ENCODE peak calls at places on chromosomes 12 and 14, in seven cellular contexts. One of them, this sample, is unnamed.

GRCh38 chr12:6871052-6871957 is 1.8 kb downstream of the SPSB2 start:
- DNase-seq in effector memory CD4-positive, alpha-beta T cell: no peak
- DNase-seq in fibroblast of lung: no peak
- DNase-seq in OCI-LY7: peak
- DNase-seq in SK-N-MC: no peak
- DNase-seq in pancreas: no peak
- DNase-seq in tibial nerve: no peak
- DNase-seq in this sample: no peak

GRCh38 chr12:46342562-46343033 is 30.0 kb downstream of the SLC38A2 start:
- DNase-seq in effector memory CD4-positive, alpha-beta T cell: no peak
- DNase-seq in fibroblast of lung: peak
- DNase-seq in OCI-LY7: peak
- DNase-seq in SK-N-MC: no peak
- DNase-seq in pancreas: peak
- DNase-seq in tibial nerve: peak
- DNase-seq in this sample: no peak

GRCh38 chr12:61853945-61854344 is 406.3 kb upstream of the USP15 start:
- DNase-seq in effector memory CD4-positive, alpha-beta T cell: no peak
- DNase-seq in fibroblast of lung: no peak
- DNase-seq in OCI-LY7: no peak
- DNase-seq in SK-N-MC: no peak
- DNase-seq in pancreas: no peak
- DNase-seq in tibial nerve: no peak
- DNase-seq in this sample: no peak

GRCh38 chr12:121857322-121858246 is 1.1 kb downstream of the HPD start:
- DNase-seq in effector memory CD4-positive, alpha-beta T cell: no peak
- DNase-seq in fibroblast of lung: peak
- DNase-seq in OCI-LY7: no peak
- DNase-seq in SK-N-MC: no peak
- DNase-seq in pancreas: no peak
- DNase-seq in tibial nerve: no peak
- DNase-seq in this sample: no peak

GRCh38 chr14:52781629-52782028 is 9.8 kb downstream of the GNPNAT1 start:
- DNase-seq in effector memory CD4-positive, alpha-beta T cell: no peak
- DNase-seq in fibroblast of lung: no peak
- DNase-seq in OCI-LY7: no peak
- DNase-seq in SK-N-MC: no peak
- DNase-seq in pancreas: no peak
- DNase-seq in tibial nerve: no peak
- DNase-seq in this sample: no peak

GRCh38 chr12:121678721-121679300 is 9.4 kb upstream of the MORN3 start:
- DNase-seq in effector memory CD4-positive, alpha-beta T cell: no peak
- DNase-seq in fibroblast of lung: no peak
- DNase-seq in OCI-LY7: no peak
- DNase-seq in SK-N-MC: no peak
- DNase-seq in pancreas: no peak
- DNase-seq in tibial nerve: no peak
- DNase-seq in this sample: no peak

GRCh38 chr14:59133202-59133601 is 55.3 kb upstream of the DAAM1 start:
- DNase-seq in effector memory CD4-positive, alpha-beta T cell: no peak
- DNase-seq in fibroblast of lung: peak
- DNase-seq in OCI-LY7: no peak
- DNase-seq in SK-N-MC: no peak
- DNase-seq in pancreas: no peak
- DNase-seq in tibial nerve: no peak
- DNase-seq in this sample: no peak

GRCh38 chr12:26728205-26729050 is 104.6 kb downstream of the ITPR2 start:
- DNase-seq in effector memory CD4-positive, alpha-beta T cell: no peak
- DNase-seq in fibroblast of lung: no peak
- DNase-seq in OCI-LY7: no peak
- DNase-seq in SK-N-MC: no peak
- DNase-seq in pancreas: no peak
- DNase-seq in tibial nerve: no peak
- DNase-seq in this sample: no peak

GRCh38 chr12:62215506-62215905 is 44.7 kb upstream of the USP15 start:
- DNase-seq in effector memory CD4-positive, alpha-beta T cell: no peak
- DNase-seq in fibroblast of lung: no peak
- DNase-seq in OCI-LY7: no peak
- DNase-seq in SK-N-MC: no peak
- DNase-seq in pancreas: no peak
- DNase-seq in tibial nerve: no peak
- DNase-seq in this sample: no peak

GRCh38 chr12:43285248-43285647 is 266.8 kb downstream of the ADAMTS20 start:
- DNase-seq in effector memory CD4-positive, alpha-beta T cell: no peak
- DNase-seq in fibroblast of lung: peak
- DNase-seq in OCI-LY7: no peak
- DNase-seq in SK-N-MC: no peak
- DNase-seq in pancreas: no peak
- DNase-seq in tibial nerve: peak
- DNase-seq in this sample: no peak

GRCh38 chr14:89304972-89305703 is 111.9 kb downstream of the FOXN3 start:
- DNase-seq in effector memory CD4-positive, alpha-beta T cell: no peak
- DNase-seq in fibroblast of lung: peak
- DNase-seq in OCI-LY7: peak
- DNase-seq in SK-N-MC: peak
- DNase-seq in pancreas: no peak
- DNase-seq in tibial nerve: no peak
- DNase-seq in this sample: peak

GRCh38 chr12:126493366-126494108 is 1428.3 kb downstream of the AACS start:
- DNase-seq in effector memory CD4-positive, alpha-beta T cell: no peak
- DNase-seq in fibroblast of lung: no peak
- DNase-seq in OCI-LY7: no peak
- DNase-seq in SK-N-MC: no peak
- DNase-seq in pancreas: no peak
- DNase-seq in tibial nerve: no peak
- DNase-seq in this sample: no peak

GRCh38 chr12:13197526-13198141 is 1.1 kb downstream of the EMP1 start:
- DNase-seq in effector memory CD4-positive, alpha-beta T cell: no peak
- DNase-seq in fibroblast of lung: peak
- DNase-seq in OCI-LY7: no peak
- DNase-seq in SK-N-MC: no peak
- DNase-seq in pancreas: no peak
- DNase-seq in tibial nerve: peak
- DNase-seq in this sample: no peak

GRCh38 chr12:113861708-113862312 is 104.3 kb downstream of the RBM19 start:
- DNase-seq in effector memory CD4-positive, alpha-beta T cell: no peak
- DNase-seq in fibroblast of lung: no peak
- DNase-seq in OCI-LY7: no peak
- DNase-seq in SK-N-MC: no peak
- DNase-seq in pancreas: no peak
- DNase-seq in tibial nerve: no peak
- DNase-seq in this sample: no peak

GRCh38 chr12:84763112-84763511 is 149.5 kb downstream of the SLC6A15 start:
- DNase-seq in effector memory CD4-positive, alpha-beta T cell: no peak
- DNase-seq in fibroblast of lung: peak
- DNase-seq in OCI-LY7: no peak
- DNase-seq in SK-N-MC: no peak
- DNase-seq in pancreas: no peak
- DNase-seq in tibial nerve: no peak
- DNase-seq in this sample: no peak

GRCh38 chr12:99436584-99436983 is 211.0 kb upstream of the GARIN6 start:
- DNase-seq in effector memory CD4-positive, alpha-beta T cell: no peak
- DNase-seq in fibroblast of lung: no peak
- DNase-seq in OCI-LY7: no peak
- DNase-seq in SK-N-MC: no peak
- DNase-seq in pancreas: no peak
- DNase-seq in tibial nerve: no peak
- DNase-seq in this sample: no peak

GRCh38 chr14:77181603-77182437 is at the start of gene TMEM63C:
- DNase-seq in effector memory CD4-positive, alpha-beta T cell: no peak
- DNase-seq in fibroblast of lung: no peak
- DNase-seq in OCI-LY7: peak
- DNase-seq in SK-N-MC: no peak
- DNase-seq in pancreas: peak
- DNase-seq in tibial nerve: no peak
- DNase-seq in this sample: peak

GRCh38 chr12:71011261-71011660 is 90.7 kb upstream of the PTPRR start:
- DNase-seq in effector memory CD4-positive, alpha-beta T cell: no peak
- DNase-seq in fibroblast of lung: peak
- DNase-seq in OCI-LY7: no peak
- DNase-seq in SK-N-MC: no peak
- DNase-seq in pancreas: no peak
- DNase-seq in tibial nerve: no peak
- DNase-seq in this sample: no peak

GRCh38 chr12:20058068-20058467 is 310.3 kb upstream of the PDE3A start:
- DNase-seq in effector memory CD4-positive, alpha-beta T cell: no peak
- DNase-seq in fibroblast of lung: no peak
- DNase-seq in OCI-LY7: no peak
- DNase-seq in SK-N-MC: no peak
- DNase-seq in pancreas: no peak
- DNase-seq in tibial nerve: no peak
- DNase-seq in this sample: no peak

GRCh38 chr14:44768935-44769334 is 192.8 kb downstream of the KLHL28 start:
- DNase-seq in effector memory CD4-positive, alpha-beta T cell: no peak
- DNase-seq in fibroblast of lung: no peak
- DNase-seq in OCI-LY7: no peak
- DNase-seq in SK-N-MC: no peak
- DNase-seq in pancreas: no peak
- DNase-seq in tibial nerve: no peak
- DNase-seq in this sample: no peak

GRCh38 chr14:23573384-23573783 is 5.2 kb downstream of the JPH4 start:
- DNase-seq in effector memory CD4-positive, alpha-beta T cell: no peak
- DNase-seq in fibroblast of lung: no peak
- DNase-seq in OCI-LY7: no peak
- DNase-seq in SK-N-MC: no peak
- DNase-seq in pancreas: no peak
- DNase-seq in tibial nerve: no peak
- DNase-seq in this sample: peak

GRCh38 chr12:47870175-47870781 is 34.5 kb downstream of the VDR start:
- DNase-seq in effector memory CD4-positive, alpha-beta T cell: no peak
- DNase-seq in fibroblast of lung: peak
- DNase-seq in OCI-LY7: peak
- DNase-seq in SK-N-MC: no peak
- DNase-seq in pancreas: no peak
- DNase-seq in tibial nerve: peak
- DNase-seq in this sample: no peak

DNA sequence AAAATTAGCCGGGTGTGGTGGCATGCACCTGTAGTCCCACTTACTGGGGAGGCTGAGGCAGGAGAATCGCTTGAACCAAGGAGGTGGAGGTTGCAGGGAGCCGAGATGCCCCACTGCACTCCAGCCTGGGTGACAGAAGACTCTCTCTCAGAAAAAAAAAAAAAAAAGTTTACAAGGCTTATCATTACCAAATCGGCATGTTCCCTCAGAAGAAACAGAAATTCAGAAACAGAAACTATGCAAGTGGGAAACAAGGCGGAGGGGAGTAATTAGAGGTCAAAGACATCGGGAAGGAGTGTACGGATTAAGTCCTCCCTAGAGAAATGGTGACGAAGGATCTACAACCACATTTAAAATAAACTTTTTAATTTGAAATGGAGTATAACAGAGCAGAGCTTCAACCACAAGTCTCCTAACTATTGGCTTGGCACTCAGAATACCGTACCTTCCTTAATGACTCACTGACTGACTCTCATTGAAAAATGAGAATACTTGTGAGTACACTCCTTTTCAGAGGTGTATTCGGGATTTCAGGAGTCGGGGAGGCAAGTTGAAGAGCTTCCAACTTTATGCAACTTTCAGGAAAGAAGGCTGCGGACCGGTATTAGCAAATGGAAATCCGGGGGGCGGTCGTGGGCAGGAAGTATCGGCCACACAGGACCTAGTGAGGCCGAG is 922 bp downstream of the ENTPD5 start:
- DNase-seq in effector memory CD4-positive, alpha-beta T cell: no peak
- DNase-seq in fibroblast of lung: peak
- DNase-seq in OCI-LY7: no peak
- DNase-seq in SK-N-MC: peak
- DNase-seq in pancreas: no peak
- DNase-seq in tibial nerve: no peak
- DNase-seq in this sample: no peak
- H3K27ac ChIP-seq in effector memory CD4-positive, alpha-beta T cell: peak
- H3K27ac ChIP-seq in fibroblast of lung: peak
- H3K27ac ChIP-seq in OCI-LY7: peak
- H3K27ac ChIP-seq in SK-N-MC: no peak
- H3K27ac ChIP-seq in pancreas: peak
- H3K27ac ChIP-seq in tibial nerve: peak
- H3K27ac ChIP-seq in this sample: peak

DNA sequence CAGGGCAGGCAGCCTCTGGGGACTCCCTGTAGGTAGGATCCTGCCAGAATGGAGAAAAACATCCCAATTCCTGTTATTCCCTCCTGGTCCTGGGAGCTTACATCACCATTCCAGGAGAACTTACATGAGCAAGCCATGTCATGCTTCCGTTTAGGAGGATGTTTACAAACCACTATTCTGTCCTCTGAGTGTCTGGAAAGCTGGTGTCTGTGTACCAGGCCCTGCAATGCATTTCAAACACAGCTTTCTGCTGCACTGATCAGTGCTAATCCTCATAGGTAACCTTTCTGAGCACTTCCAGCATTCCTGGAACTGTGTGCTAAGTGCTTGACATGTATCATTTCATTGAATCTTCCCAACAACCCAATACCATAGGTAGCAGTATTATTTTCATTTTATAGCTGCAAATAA is 19.8 kb upstream of the MAP1LC3B2 start:
- DNase-seq in effector memory CD4-positive, alpha-beta T cell: no peak
- DNase-seq in fibroblast of lung: peak
- DNase-seq in OCI-LY7: no peak
- DNase-seq in SK-N-MC: no peak
- DNase-seq in pancreas: no peak
- DNase-seq in tibial nerve: no peak
- DNase-seq in this sample: no peak
- H3K27ac ChIP-seq in effector memory CD4-positive, alpha-beta T cell: no peak
- H3K27ac ChIP-seq in fibroblast of lung: no peak
- H3K27ac ChIP-seq in OCI-LY7: no peak
- H3K27ac ChIP-seq in SK-N-MC: no peak
- H3K27ac ChIP-seq in pancreas: no peak
- H3K27ac ChIP-seq in tibial nerve: peak
- H3K27ac ChIP-seq in this sample: no peak

GRCh38 chr14:61304678-61305077 is 16.7 kb upstream of the PRKCH start:
- DNase-seq in effector memory CD4-positive, alpha-beta T cell: no peak
- DNase-seq in fibroblast of lung: no peak
- DNase-seq in OCI-LY7: no peak
- DNase-seq in SK-N-MC: no peak
- DNase-seq in pancreas: no peak
- DNase-seq in tibial nerve: no peak
- DNase-seq in this sample: no peak

DNA sequence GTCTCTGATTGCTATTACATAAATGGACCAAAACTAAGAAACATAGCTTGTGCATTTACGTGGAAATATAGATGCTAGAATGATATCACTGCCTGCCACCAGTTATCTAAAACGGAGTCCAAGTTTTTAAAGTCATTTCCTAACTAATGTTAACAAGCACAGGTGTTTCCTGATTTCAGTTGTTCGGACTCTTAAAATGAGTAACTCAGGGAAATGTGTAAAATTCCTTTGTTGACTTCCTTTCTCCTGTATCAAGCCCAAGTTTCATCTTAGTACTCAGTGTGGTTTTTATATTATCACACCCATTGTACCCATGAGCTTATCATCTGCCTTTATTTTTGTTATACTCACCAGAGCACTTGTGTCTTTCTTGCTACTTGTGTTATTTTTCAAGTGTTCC is 13.2 kb upstream of the PRKCH start:
- DNase-seq in effector memory CD4-positive, alpha-beta T cell: no peak
- DNase-seq in fibroblast of lung: no peak
- DNase-seq in OCI-LY7: no peak
- DNase-seq in SK-N-MC: no peak
- DNase-seq in pancreas: no peak
- DNase-seq in tibial nerve: no peak
- DNase-seq in this sample: no peak
- H3K27ac ChIP-seq in effector memory CD4-positive, alpha-beta T cell: no peak
- H3K27ac ChIP-seq in fibroblast of lung: no peak
- H3K27ac ChIP-seq in OCI-LY7: no peak
- H3K27ac ChIP-seq in SK-N-MC: no peak
- H3K27ac ChIP-seq in pancreas: no peak
- H3K27ac ChIP-seq in tibial nerve: no peak
- H3K27ac ChIP-seq in this sample: no peak

GRCh38 chr12:50066402-50066801 is 9.0 kb downstream of the ASIC1 start:
- DNase-seq in effector memory CD4-positive, alpha-beta T cell: no peak
- DNase-seq in fibroblast of lung: peak
- DNase-seq in OCI-LY7: no peak
- DNase-seq in SK-N-MC: no peak
- DNase-seq in pancreas: no peak
- DNase-seq in tibial nerve: no peak
- DNase-seq in this sample: no peak
- H3K27ac ChIP-seq in effector memory CD4-positive, alpha-beta T cell: no peak
- H3K27ac ChIP-seq in fibroblast of lung: peak
- H3K27ac ChIP-seq in OCI-LY7: no peak
- H3K27ac ChIP-seq in SK-N-MC: no peak
- H3K27ac ChIP-seq in pancreas: no peak
- H3K27ac ChIP-seq in tibial nerve: no peak
- H3K27ac ChIP-seq in this sample: no peak

This sample was measured in caudate nucleus.